ENCODE peak calls at places on chromosome 1, in four cellular contexts. One of them, this sample, is unnamed.

GRCh38 chr1:36154765-36155559 is 998 bp upstream of the MAP7D1 start:
- DNase-seq in aorta: peak; percentile 87
- DNase-seq in activated CD4-positive, alpha-beta T cell treated with anti-CD3 and anti-CD28 coated beads, Interleukin-2, amount 50 U/mL, for 1 hour: no peak
- DNase-seq in progenitor cell of endocrine pancreas: no peak
- DNase-seq in this sample: no peak

GRCh38 chr1:77605246-77606026 is 77.0 kb downstream of the ZZZ3 start:
- DNase-seq in aorta: no peak
- DNase-seq in activated CD4-positive, alpha-beta T cell treated with anti-CD3 and anti-CD28 coated beads, Interleukin-2, amount 50 U/mL, for 1 hour: no peak
- DNase-seq in progenitor cell of endocrine pancreas: no peak
- DNase-seq in this sample: no peak

GRCh38 chr1:107965112-107965991 is at the start of gene VAV3:
- DNase-seq in aorta: peak; percentile 89
- DNase-seq in activated CD4-positive, alpha-beta T cell treated with anti-CD3 and anti-CD28 coated beads, Interleukin-2, amount 50 U/mL, for 1 hour: peak; percentile 39
- DNase-seq in progenitor cell of endocrine pancreas: peak; percentile 69
- DNase-seq in this sample: no peak

GRCh38 chr1:45016090-45016697 is 4.1 kb downstream of the UROD start:
- DNase-seq in aorta: no peak
- DNase-seq in activated CD4-positive, alpha-beta T cell treated with anti-CD3 and anti-CD28 coated beads, Interleukin-2, amount 50 U/mL, for 1 hour: no peak
- DNase-seq in progenitor cell of endocrine pancreas: no peak
- DNase-seq in this sample: no peak

GRCh38 chr1:58975888-58976287 is 192.0 kb upstream of the JUN start:
- DNase-seq in aorta: no peak
- DNase-seq in activated CD4-positive, alpha-beta T cell treated with anti-CD3 and anti-CD28 coated beads, Interleukin-2, amount 50 U/mL, for 1 hour: no peak
- DNase-seq in progenitor cell of endocrine pancreas: no peak
- DNase-seq in this sample: no peak

GRCh38 chr1:203069028-203069804 is 16.6 kb downstream of the MYOG start:
- DNase-seq in aorta: peak; percentile 61
- DNase-seq in activated CD4-positive, alpha-beta T cell treated with anti-CD3 and anti-CD28 coated beads, Interleukin-2, amount 50 U/mL, for 1 hour: no peak
- DNase-seq in progenitor cell of endocrine pancreas: no peak
- DNase-seq in this sample: no peak

GRCh38 chr1:60044881-60045280 is 28.7 kb downstream of the C1orf87 start:
- DNase-seq in aorta: no peak
- DNase-seq in activated CD4-positive, alpha-beta T cell treated with anti-CD3 and anti-CD28 coated beads, Interleukin-2, amount 50 U/mL, for 1 hour: no peak
- DNase-seq in progenitor cell of endocrine pancreas: no peak
- DNase-seq in this sample: no peak

GRCh38 chr1:86471296-86471695 is 2.6 kb downstream of the CLCA1 start:
- DNase-seq in aorta: no peak
- DNase-seq in activated CD4-positive, alpha-beta T cell treated with anti-CD3 and anti-CD28 coated beads, Interleukin-2, amount 50 U/mL, for 1 hour: no peak
- DNase-seq in progenitor cell of endocrine pancreas: no peak
- DNase-seq in this sample: no peak

GRCh38 chr1:7048395-7048794 is 263.1 kb downstream of the CAMTA1 start:
- DNase-seq in aorta: no peak
- DNase-seq in activated CD4-positive, alpha-beta T cell treated with anti-CD3 and anti-CD28 coated beads, Interleukin-2, amount 50 U/mL, for 1 hour: no peak
- DNase-seq in progenitor cell of endocrine pancreas: no peak
- DNase-seq in this sample: peak; percentile 6

GRCh38 chr1:187275985-187276580 is 447.3 kb downstream of the PLA2G4A start:
- DNase-seq in aorta: no peak
- DNase-seq in activated CD4-positive, alpha-beta T cell treated with anti-CD3 and anti-CD28 coated beads, Interleukin-2, amount 50 U/mL, for 1 hour: no peak
- DNase-seq in progenitor cell of endocrine pancreas: no peak
- DNase-seq in this sample: no peak